ENCODE peak calls at places on chromosome 2, in four cellular contexts. F is GM18507, C is vagina, U is fibroblast of lung. K is an unnamed sample.

GRCh38 chr2:195477248-195477995 is 179.6 kb upstream of the SLC39A10 start:
- DNase-seq in F (no peak), C (no peak), U (peak; percentile 91), K (peak; percentile 44)

GRCh38 chr2:46171441-46171953 is 125.7 kb upstream of the EPAS1 start:
- DNase-seq in F (no peak), C (no peak), U (peak; percentile 84), K (peak; percentile 75)

GRCh38 chr2:65456074-65456473 is 23.7 kb upstream of the SPRED2 start:
- DNase-seq in F (no peak), C (no peak), U (peak; percentile 92), K (peak; percentile 9)

GRCh38 chr2:98372121-98372520 is 25.9 kb downstream of the CNGA3 start:
- DNase-seq in F (no peak), C (peak; percentile 74), U (no peak), K (no peak)

GRCh38 chr2:101339236-101339865 is 30.9 kb upstream of the RNF149 start:
- DNase-seq in F (no peak), C (no peak), U (no peak), K (no peak)

GRCh38 chr2:108607706-108608301 is 73.5 kb downstream of the LIMS1 start:
- DNase-seq in F (no peak), C (no peak), U (peak; percentile 41), K (peak; percentile 40)

GRCh38 chr2:69013123-69013836 is at the start of gene ANTXR1:
- DNase-seq in F (no peak), C (no peak), U (peak; percentile 80), K (peak; percentile 77)

GRCh38 chr2:84807063-84807485 is 73.8 kb downstream of the TRABD2A start:
- DNase-seq in F (no peak), C (no peak), U (peak; percentile 99), K (peak; percentile 99)

GRCh38 chr2:235027558-235028214 is 75.9 kb downstream of the SH3BP4 start:
- DNase-seq in F (no peak), C (no peak), U (peak; percentile 88), K (peak; percentile 44)

GRCh38 chr2:197304556-197305011 is 6.0 kb downstream of the ANKRD44 start:
- DNase-seq in F (no peak), C (no peak), U (no peak), K (no peak)

GRCh38 chr2:6917761-6918421 is 679 bp downstream of the RNF144A start:
- DNase-seq in F (no peak), C (no peak), U (no peak), K (no peak)

GRCh38 chr2:78546843-78547242 is 478.7 kb upstream of the REG3G start:
- DNase-seq in F (no peak), C (no peak), U (no peak), K (no peak)

GRCh38 chr2:232362174-232362913 is 16.2 kb upstream of the ALPP start:
- DNase-seq in F (no peak), C (no peak), U (no peak), K (no peak)

GRCh38 chr2:65316072-65316471 is 88.4 kb downstream of the ACTR2 start:
- DNase-seq in F (no peak), C (no peak), U (peak; percentile 96), K (peak; percentile 39)

GRCh38 chr2:1653137-1653789 is 91.1 kb downstream of the PXDN start:
- DNase-seq in F (no peak), C (no peak), U (peak; percentile 99), K (peak; percentile 98)

GRCh38 chr2:200964498-200964897 is 1.0 kb upstream of the ORC2 start:
- DNase-seq in F (no peak), C (no peak), U (no peak), K (no peak)

GRCh38 chr2:61469424-61470121 is 1.3 kb downstream of the USP34 start:
- DNase-seq in F (no peak), C (no peak), U (peak; percentile 20), K (no peak)

GRCh38 chr2:43228341-43228751 is 1.9 kb upstream of the ZFP36L2 start:
- DNase-seq in F (no peak), C (no peak), U (peak; percentile 3), K (no peak)

GRCh38 chr2:232316382-232317190 is 62.0 kb upstream of the ALPP start:
- DNase-seq in F (no peak), C (no peak), U (no peak), K (no peak)

GRCh38 chr2:95760839-95761525 is 169.2 kb downstream of the TRIM43 start:
- DNase-seq in F (no peak), C (peak; percentile 77), U (peak; percentile 88), K (peak; percentile 45)

GRCh38 chr2:96962567-96963203 is 23.7 kb downstream of the FAM178B start:
- DNase-seq in F (no peak), C (no peak), U (no peak), K (no peak)

GRCh38 chr2:231685349-231686191 is 22.8 kb upstream of the PTMA start:
- DNase-seq in F (no peak), C (no peak), U (no peak), K (no peak)

GRCh38 chr2:119252186-119253113 is 28.8 kb downstream of the STEAP3 start:
- DNase-seq in F (no peak), C (no peak), U (peak; percentile 98), K (peak; percentile 85)

GRCh38 chr2:105397025-105397722 is 1.7 kb downstream of the FHL2 start:
- DNase-seq in F (no peak), C (no peak), U (peak; percentile 56), K (no peak)

GRCh38 chr2:20638014-20638413 is 12.9 kb downstream of the HS1BP3 start:
- DNase-seq in F (no peak), C (no peak), U (no peak), K (no peak)

GRCh38 chr2:70103531-70104061 is 16.3 kb downstream of the PCBP1 start:
- DNase-seq in F (no peak), C (no peak), U (no peak), K (no peak)

GRCh38 chr2:68465081-68465916 is 1.8 kb downstream of the FBXO48 start:
- DNase-seq in F (no peak), C (no peak), U (peak; percentile 16), K (no peak)

GRCh38 chr2:64325852-64326577 is 127.9 kb upstream of the LGALSL start:
- DNase-seq in F (peak; percentile 71), C (no peak), U (no peak), K (no peak)

GRCh38 chr2:23690421-23691105 is 236.4 kb downstream of the ATAD2B start:
- DNase-seq in F (no peak), C (no peak), U (no peak), K (no peak)

GRCh38 chr2:97735161-97735561 is 21.8 kb downstream of the ZAP70 start:
- DNase-seq in F (no peak), C (no peak), U (no peak), K (no peak)

GRCh38 chr2:118443596-118443995 is 355.3 kb downstream of the INSIG2 start:
- DNase-seq in F (no peak), C (no peak), U (peak; percentile 93), K (peak; percentile 20)

GRCh38 chr2:219158586-219158985 is 2.0 kb downstream of the NHEJ1 start:
- DNase-seq in F (no peak), C (no peak), U (peak; percentile 24), K (no peak)

GRCh38 chr2:71882236-71882946 is 265.3 kb downstream of the CYP26B1 start:
- DNase-seq in F (no peak), C (no peak), U (no peak), K (no peak)

GRCh38 chr2:150190546-150190945 is 296.9 kb downstream of the RND3 start:
- DNase-seq in F (no peak), C (no peak), U (no peak), K (no peak)

GRCh38 chr2:108944601-108945241 is 44.3 kb downstream of the EDAR start:
- DNase-seq in F (no peak), C (no peak), U (peak; percentile 6), K (no peak)

GRCh38 chr2:64859208-64860161 is 129.7 kb upstream of the SLC1A4 start:
- DNase-seq in F (peak; percentile 40), C (no peak), U (peak; percentile 95), K (peak; percentile 95)

K was measured in fibroblast of gingiva.